ENCODE peak calls at places on chromosomes 12 and 14, in nine cellular contexts. E is prostate gland, Y is A549, D is sigmoid colon, W is upper lobe of left lung, M is heart left ventricle, F is esophagus squamous epithelium, H is stomach, V is suprapubic skin. R is an unnamed sample.

GRCh38 chr12:47867496-47867941 is 37.3 kb downstream of the VDR start:
- DNase-seq in H (no peak), W (peak), E (no peak), Y (peak), F (no peak), V (no peak), M (no peak), D (no peak), R (no peak)

GRCh38 chr14:20606190-20606901 is 15.2 kb upstream of the RNASE12 start:
- DNase-seq in F (no peak), V (no peak), Y (peak), W (peak), H (peak), D (no peak), M (peak), E (peak), R (no peak)

GRCh38 chr12:108419949-108420348 is 80.8 kb upstream of the CMKLR1 start:
- DNase-seq in E (no peak), M (no peak), H (no peak), D (no peak), W (no peak), F (no peak), V (no peak), Y (no peak), R (no peak)

GRCh38 chr12:50066402-50066801 is 9.0 kb downstream of the ASIC1 start:
- DNase-seq in D (peak), V (no peak), H (no peak), F (no peak), Y (peak), W (no peak), E (no peak), M (no peak), R (no peak)

GRCh38 chr14:62179367-62180018 is 417.3 kb downstream of the SNAPC1 start:
- DNase-seq in H (peak), D (no peak), Y (peak), E (peak), F (no peak), V (no peak), W (peak), M (peak), R (peak)

GRCh38 chr14:99733551-99734405 is 49.7 kb downstream of the CYP46A1 start:
- DNase-seq in M (peak), H (no peak), W (peak), D (peak), V (peak), E (no peak), F (no peak), Y (no peak), R (no peak)

GRCh38 chr12:113103756-113104450 is 31.7 kb downstream of the RASAL1 start:
- DNase-seq in W (peak), V (no peak), Y (peak), E (no peak), M (no peak), D (no peak), F (no peak), H (peak), R (no peak)

GRCh38 chr12:52691076-52691764 is 11.0 kb upstream of the KRT1 start:
- DNase-seq in W (no peak), D (no peak), H (no peak), M (no peak), Y (no peak), V (no peak), E (no peak), F (no peak), R (no peak)

GRCh38 chr12:5614206-5614605 is 182.3 kb downstream of the NTF3 start:
- DNase-seq in D (no peak), E (no peak), M (no peak), F (no peak), H (no peak), Y (no peak), V (no peak), W (no peak), R (no peak)

GRCh38 chr12:59149995-59150642 is 229.8 kb upstream of the LRIG3 start:
- DNase-seq in D (no peak), E (peak), M (peak), V (no peak), W (no peak), F (no peak), Y (peak), H (no peak), R (peak)

GRCh38 chr14:24234095-24235020 is 1.6 kb downstream of the GMPR2 start:
- DNase-seq in V (no peak), F (no peak), E (no peak), W (no peak), H (no peak), Y (no peak), D (no peak), M (no peak), R (no peak)

GRCh38 chr14:24231263-24232120 is 675 bp downstream of the NEDD8 start:
- DNase-seq in Y (no peak), M (no peak), H (no peak), W (no peak), V (no peak), E (no peak), F (no peak), D (no peak), R (no peak)

GRCh38 chr14:24232121-24232644 is at the start of gene NEDD8:
- DNase-seq in Y (peak), E (peak), M (peak), D (peak), F (peak), W (peak), H (peak), V (peak), R (peak)

GRCh38 chr14:24233538-24233866 is 773 bp downstream of the GMPR2 start:
- DNase-seq in F (no peak), V (no peak), M (no peak), W (no peak), H (no peak), E (no peak), Y (peak), D (no peak), R (no peak)

GRCh38 chr14:24232645-24233537 is at the start of gene GMPR2:
- DNase-seq in H (no peak), M (no peak), Y (no peak), E (no peak), V (no peak), D (no peak), W (peak), F (no peak), R (no peak)
- TF ChIP-seq POLR2A in H (no peak), M (peak), Y (no peak), E (peak), V (no peak), D (no peak), W (no peak), F (no peak), R (no peak)

GRCh38 chr14:41285193-41285748 is 321.4 kb upstream of the LRFN5 start:
- DNase-seq in F (no peak), Y (peak), D (no peak), W (no peak), H (peak), E (peak), M (peak), V (no peak), R (no peak)

DNA sequence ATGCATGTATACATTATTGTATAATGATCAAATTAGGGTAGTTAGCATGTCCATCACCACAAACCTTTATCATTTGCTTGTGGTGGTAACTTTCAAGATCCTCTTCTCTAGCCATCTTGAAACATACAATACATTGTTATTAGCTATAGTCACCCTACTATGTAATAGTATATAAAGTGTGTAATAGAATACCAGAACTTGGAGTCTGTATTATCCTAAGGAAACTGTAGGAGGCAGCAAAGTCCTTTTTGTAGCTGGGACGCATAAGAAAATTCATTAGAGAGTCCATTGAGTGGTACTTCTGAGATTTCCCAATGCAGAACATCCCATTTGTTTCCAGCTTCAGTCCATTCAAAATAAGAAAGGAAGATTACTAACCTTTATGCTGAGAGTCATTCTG is 325.9 kb upstream of the LRFN5 start:
- DNase-seq in E (no peak), H (no peak), V (no peak), M (no peak), D (no peak), W (no peak), Y (peak), F (no peak), R (no peak)
- TF ChIP-seq CTCF in E (no peak), H (no peak), V (no peak), M (no peak), D (no peak), W (no peak), Y (no peak), F (no peak), R (no peak)

DNA sequence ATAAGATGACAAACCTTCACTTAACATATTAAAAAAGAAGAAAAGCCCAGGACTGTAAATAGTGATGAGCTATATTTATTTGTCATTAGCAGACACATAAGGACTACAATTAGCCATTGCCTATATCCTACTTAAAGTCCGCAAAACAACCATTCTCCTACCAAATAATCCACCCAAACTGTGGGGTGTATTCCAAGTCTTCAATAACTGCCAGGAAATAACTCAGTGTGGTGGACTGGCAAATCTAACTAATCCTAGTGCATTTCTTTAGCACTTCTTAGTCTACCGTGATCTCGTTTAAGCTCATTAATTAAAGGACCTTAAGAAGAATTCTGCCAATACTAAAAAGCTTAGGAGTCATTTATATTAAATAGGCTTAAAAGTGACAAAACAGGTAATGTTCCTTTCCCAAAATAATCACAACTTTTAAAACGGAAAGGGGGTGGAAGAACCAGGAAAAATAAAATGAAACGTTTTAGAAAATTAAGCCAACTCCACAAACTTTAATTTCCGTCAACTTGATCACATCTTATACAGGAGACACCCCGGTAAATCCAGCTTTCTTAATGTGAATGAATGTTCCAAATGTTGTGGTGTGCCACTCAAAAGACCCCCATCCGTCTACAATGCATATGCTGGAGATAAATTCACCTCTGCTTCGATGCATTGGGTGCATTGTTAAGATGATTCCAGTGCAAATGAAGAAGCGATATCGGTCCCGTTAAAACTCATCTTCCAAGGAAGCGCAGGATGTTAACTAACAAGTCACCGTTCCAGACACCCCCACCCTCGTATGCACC is 1.7 kb downstream of the NOVA1 start:
- DNase-seq in W (no peak), V (no peak), F (no peak), M (no peak), D (no peak), H (no peak), Y (no peak), E (no peak), R (no peak)
- H3K4me3 ChIP-seq in W (peak), V (peak), F (peak), M (peak), D (peak), H (peak), Y (peak), E (peak), R (peak)

GRCh38 chr12:11746024-11746771 is 96.7 kb downstream of the ETV6 start:
- DNase-seq in D (no peak), V (no peak), F (no peak), H (no peak), M (no peak), E (peak), Y (peak), W (no peak), R (no peak)
- TF ChIP-seq POLR2A in D (no peak), V (no peak), F (no peak), H (no peak), M (no peak), E (no peak), Y (no peak), W (no peak), R (no peak)

GRCh38 chr14:23360496-23360895 is 4.5 kb downstream of the EFS start:
- DNase-seq in E (no peak), W (no peak), M (no peak), F (no peak), H (no peak), V (peak), Y (peak), D (no peak), R (peak)
- TF ChIP-seq CTCF in E (peak), W (no peak), M (peak), F (no peak), H (no peak), V (no peak), Y (peak), D (no peak), R (no peak)